ENCODE peak calls at places on chromosomes 12 and 14, in seven cellular contexts. One of them, this sample, is unnamed.

GRCh38 chr14:37172024-37172869 is at the start of gene SLC25A21:
- DNase-seq in neuronal stem cell: peak; percentile 61
- DNase-seq in GM23248: peak; percentile 84
- DNase-seq in astrocyte: peak; percentile 77
- DNase-seq in fibroblast of lung: peak; percentile 89
- DNase-seq in HCT116: peak; percentile 71
- DNase-seq in SK-N-SH: no peak
- DNase-seq in this sample: peak; percentile 85

GRCh38 chr14:102772781-102773570 is 4.3 kb upstream of the TRAF3 start:
- DNase-seq in GM23248: peak; percentile 16
- DNase-seq in neuronal stem cell: no peak
- DNase-seq in SK-N-SH: no peak
- DNase-seq in fibroblast of lung: peak; percentile 32
- DNase-seq in astrocyte: no peak
- DNase-seq in HCT116: no peak
- DNase-seq in this sample: peak; percentile 45

GRCh38 chr14:104976198-104977007 is 1.8 kb downstream of the AHNAK2 start:
- DNase-seq in GM23248: peak; percentile 88
- DNase-seq in SK-N-SH: peak; percentile 92
- DNase-seq in neuronal stem cell: peak; percentile 67
- DNase-seq in astrocyte: peak; percentile 25
- DNase-seq in fibroblast of lung: peak; percentile 79
- DNase-seq in HCT116: peak; percentile 70
- DNase-seq in this sample: peak; percentile 85

GRCh38 chr12:111033281-111034147 is 113.1 kb upstream of the MYL2 start:
- DNase-seq in neuronal stem cell: peak; percentile 36
- DNase-seq in GM23248: no peak
- DNase-seq in SK-N-SH: peak; percentile 85
- DNase-seq in fibroblast of lung: no peak
- DNase-seq in astrocyte: no peak
- DNase-seq in HCT116: no peak
- DNase-seq in this sample: peak; percentile 72

GRCh38 chr12:83434600-83434999 is 747.9 kb downstream of the TMTC2 start:
- DNase-seq in fibroblast of lung: peak; percentile 6
- DNase-seq in SK-N-SH: no peak
- DNase-seq in neuronal stem cell: no peak
- DNase-seq in astrocyte: no peak
- DNase-seq in HCT116: no peak
- DNase-seq in GM23248: peak; percentile 2
- DNase-seq in this sample: no peak

GRCh38 chr12:89051065-89051677 is 301.1 kb downstream of the DUSP6 start:
- DNase-seq in astrocyte: peak; percentile 44
- DNase-seq in SK-N-SH: peak; percentile 61
- DNase-seq in GM23248: peak; percentile 77
- DNase-seq in HCT116: peak; percentile 70
- DNase-seq in neuronal stem cell: peak; percentile 60
- DNase-seq in fibroblast of lung: peak; percentile 82
- DNase-seq in this sample: peak; percentile 72

GRCh38 chr14:106622200-106622745 is 1095.9 kb downstream of the TMEM121 start:
- DNase-seq in neuronal stem cell: no peak
- DNase-seq in SK-N-SH: no peak
- DNase-seq in HCT116: no peak
- DNase-seq in fibroblast of lung: no peak
- DNase-seq in astrocyte: no peak
- DNase-seq in GM23248: no peak
- DNase-seq in this sample: no peak

GRCh38 chr12:101570022-101570421 is 24.7 kb upstream of the MYBPC1 start:
- DNase-seq in astrocyte: peak; percentile 47
- DNase-seq in SK-N-SH: peak; percentile 4
- DNase-seq in GM23248: peak; percentile 54
- DNase-seq in HCT116: no peak
- DNase-seq in fibroblast of lung: peak; percentile 62
- DNase-seq in neuronal stem cell: no peak
- DNase-seq in this sample: peak; percentile 12

GRCh38 chr12:106027286-106027685 is 111.5 kb downstream of the NUAK1 start:
- DNase-seq in SK-N-SH: no peak
- DNase-seq in GM23248: no peak
- DNase-seq in neuronal stem cell: no peak
- DNase-seq in astrocyte: no peak
- DNase-seq in HCT116: no peak
- DNase-seq in fibroblast of lung: no peak
- DNase-seq in this sample: no peak

GRCh38 chr14:99232406-99233214 is 39.4 kb downstream of the BCL11B start:
- DNase-seq in HCT116: no peak
- DNase-seq in astrocyte: no peak
- DNase-seq in SK-N-SH: no peak
- DNase-seq in neuronal stem cell: no peak
- DNase-seq in GM23248: no peak
- DNase-seq in fibroblast of lung: no peak
- DNase-seq in this sample: no peak

GRCh38 chr14:104734051-104734587 is 10.1 kb downstream of the ADSS1 start:
- DNase-seq in GM23248: no peak
- DNase-seq in astrocyte: no peak
- DNase-seq in fibroblast of lung: no peak
- DNase-seq in HCT116: no peak
- DNase-seq in SK-N-SH: no peak
- DNase-seq in neuronal stem cell: no peak
- DNase-seq in this sample: no peak

GRCh38 chr14:59274991-59275391 is 86.5 kb downstream of the DAAM1 start:
- DNase-seq in SK-N-SH: no peak
- DNase-seq in GM23248: no peak
- DNase-seq in astrocyte: peak; percentile 39
- DNase-seq in HCT116: no peak
- DNase-seq in fibroblast of lung: no peak
- DNase-seq in neuronal stem cell: no peak
- DNase-seq in this sample: peak; percentile 47

GRCh38 chr12:83823386-83824045 is 1089.1 kb downstream of the SLC6A15 start:
- DNase-seq in HCT116: peak; percentile 44
- DNase-seq in SK-N-SH: peak; percentile 12
- DNase-seq in fibroblast of lung: peak; percentile 18
- DNase-seq in neuronal stem cell: peak; percentile 32
- DNase-seq in GM23248: peak; percentile 2
- DNase-seq in astrocyte: no peak
- DNase-seq in this sample: peak; percentile 90

GRCh38 chr14:35402323-35403084 is 2.0 kb downstream of the NFKBIA start:
- DNase-seq in fibroblast of lung: no peak
- DNase-seq in neuronal stem cell: no peak
- DNase-seq in astrocyte: no peak
- DNase-seq in GM23248: peak; percentile 50
- DNase-seq in HCT116: no peak
- DNase-seq in SK-N-SH: no peak
- DNase-seq in this sample: no peak

GRCh38 chr14:75150150-75150549 is 23.3 kb upstream of the NEK9 start:
- DNase-seq in fibroblast of lung: peak; percentile 10
- DNase-seq in GM23248: peak; percentile 30
- DNase-seq in neuronal stem cell: no peak
- DNase-seq in astrocyte: no peak
- DNase-seq in HCT116: no peak
- DNase-seq in SK-N-SH: no peak
- DNase-seq in this sample: no peak

GRCh38 chr12:78917513-78917912 is 52.9 kb downstream of the SYT1 start:
- DNase-seq in astrocyte: no peak
- DNase-seq in HCT116: no peak
- DNase-seq in neuronal stem cell: no peak
- DNase-seq in GM23248: no peak
- DNase-seq in fibroblast of lung: no peak
- DNase-seq in SK-N-SH: no peak
- DNase-seq in this sample: no peak

GRCh38 chr12:55847603-55848329 is 5.0 kb upstream of the MMP19 start:
- DNase-seq in HCT116: no peak
- DNase-seq in GM23248: peak; percentile 99
- DNase-seq in neuronal stem cell: no peak
- DNase-seq in astrocyte: peak; percentile 99
- DNase-seq in SK-N-SH: peak; percentile 89
- DNase-seq in fibroblast of lung: peak; percentile 100
- DNase-seq in this sample: no peak

GRCh38 chr12:88650715-88651114 is 70.4 kb upstream of the KITLG start:
- DNase-seq in fibroblast of lung: peak; percentile 55
- DNase-seq in HCT116: no peak
- DNase-seq in SK-N-SH: no peak
- DNase-seq in neuronal stem cell: no peak
- DNase-seq in astrocyte: peak; percentile 57
- DNase-seq in GM23248: peak; percentile 88
- DNase-seq in this sample: no peak

GRCh38 chr14:104209985-104210520 is 71.7 kb downstream of the KIF26A start:
- DNase-seq in HCT116: no peak
- DNase-seq in GM23248: no peak
- DNase-seq in SK-N-SH: no peak
- DNase-seq in neuronal stem cell: no peak
- DNase-seq in fibroblast of lung: no peak
- DNase-seq in astrocyte: no peak
- DNase-seq in this sample: no peak

GRCh38 chr14:23544511-23545447 is 6.8 kb downstream of the ZFHX2 start:
- DNase-seq in GM23248: peak; percentile 24
- DNase-seq in HCT116: no peak
- DNase-seq in astrocyte: no peak
- DNase-seq in neuronal stem cell: no peak
- DNase-seq in SK-N-SH: no peak
- DNase-seq in fibroblast of lung: no peak
- DNase-seq in this sample: peak; percentile 81

GRCh38 chr12:33988888-33989287 is 33.4 kb upstream of the ALG10 start:
- DNase-seq in neuronal stem cell: peak; percentile 1
- DNase-seq in fibroblast of lung: no peak
- DNase-seq in SK-N-SH: no peak
- DNase-seq in astrocyte: no peak
- DNase-seq in GM23248: no peak
- DNase-seq in HCT116: no peak
- DNase-seq in this sample: peak; percentile 7

DNA sequence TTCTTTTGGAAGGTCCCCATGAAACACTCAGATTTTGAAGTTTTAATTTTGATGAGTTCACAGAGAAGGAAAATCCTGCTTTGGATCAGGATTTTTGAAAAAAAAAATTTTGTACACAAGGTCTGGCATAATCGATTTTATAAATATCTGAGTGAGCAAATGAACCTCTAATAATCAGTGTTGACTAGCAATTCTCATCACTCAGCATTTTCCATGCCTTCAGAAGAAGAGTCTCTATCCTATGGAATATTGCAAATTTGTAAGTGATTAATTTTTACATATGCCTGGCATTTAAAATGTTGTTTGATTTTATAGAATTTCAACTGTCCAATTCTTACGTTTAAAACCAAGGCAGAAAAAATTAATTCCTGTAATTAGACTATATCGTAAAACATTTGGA is 30.5 kb upstream of the REP15 start:
- DNase-seq in neuronal stem cell: no peak
- DNase-seq in HCT116: no peak
- DNase-seq in GM23248: no peak
- DNase-seq in fibroblast of lung: no peak
- DNase-seq in SK-N-SH: no peak
- DNase-seq in astrocyte: no peak
- DNase-seq in this sample: no peak
- H3K4me2 ChIP-seq in neuronal stem cell: no peak overlapping the region
- H3K4me2 ChIP-seq in HCT116: no peak overlapping the region
- H3K4me2 ChIP-seq in GM23248: no peak overlapping the region
- H3K4me2 ChIP-seq in fibroblast of lung: no peak overlapping the region
- H3K4me2 ChIP-seq in SK-N-SH: no peak overlapping the region
- H3K4me2 ChIP-seq in astrocyte: no peak overlapping the region
- H3K4me2 ChIP-seq in this sample: no peak overlapping the region

GRCh38 chr14:76828339-76829015 is 2.3 kb downstream of the LRRC74A start:
- DNase-seq in HCT116: no peak
- DNase-seq in SK-N-SH: no peak
- DNase-seq in astrocyte: no peak
- DNase-seq in neuronal stem cell: no peak
- DNase-seq in fibroblast of lung: no peak
- DNase-seq in GM23248: no peak
- DNase-seq in this sample: no peak
- H3K4me3 ChIP-seq in HCT116: no peak overlapping the region
- H3K4me3 ChIP-seq in SK-N-SH: no peak overlapping the region
- H3K4me3 ChIP-seq in astrocyte: peak overlapping the region; percentile 10
- H3K4me3 ChIP-seq in neuronal stem cell: no peak overlapping the region
- H3K4me3 ChIP-seq in fibroblast of lung: no peak overlapping the region
- H3K4me3 ChIP-seq in GM23248: peak overlapping the region; percentile 66
- H3K4me3 ChIP-seq in this sample: no peak overlapping the region

DNA sequence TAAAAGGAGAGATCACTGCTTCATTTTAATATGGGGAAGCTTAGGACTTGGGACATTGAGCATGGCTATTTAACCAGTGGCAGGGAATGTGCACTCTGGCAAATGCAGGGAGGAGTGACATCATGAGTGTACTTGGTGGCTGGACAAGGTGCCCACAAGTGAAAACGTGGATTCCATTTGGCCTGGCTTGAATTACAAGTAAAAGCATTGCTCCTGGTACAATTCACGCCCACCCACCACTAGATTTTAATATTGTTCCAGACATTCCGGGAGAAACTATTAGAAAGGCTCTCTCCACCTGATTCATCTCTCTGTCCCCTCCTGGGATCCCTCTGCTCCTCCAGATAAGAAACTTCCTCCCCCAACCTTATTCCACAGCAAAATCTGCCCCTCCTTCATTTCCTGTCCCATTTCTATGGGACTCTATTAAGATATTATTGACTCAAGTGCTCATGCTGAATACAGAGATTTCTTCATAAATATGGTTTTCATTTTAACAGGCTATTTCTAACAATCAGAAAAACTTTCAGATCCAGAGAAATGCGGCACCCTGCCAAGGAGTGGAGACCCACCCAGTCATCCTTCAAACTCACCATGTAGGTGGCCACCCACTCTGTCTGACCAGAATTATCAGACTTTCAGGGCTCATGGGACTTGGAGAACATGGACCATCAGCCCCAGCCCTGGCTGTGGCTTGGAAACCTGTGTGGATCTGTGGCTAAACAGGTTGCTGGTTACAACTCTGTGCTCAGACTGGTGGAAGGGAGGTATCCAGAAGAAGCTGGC is 43.2 kb downstream of the SSPN start:
- DNase-seq in SK-N-SH: no peak
- DNase-seq in GM23248: peak; percentile 10
- DNase-seq in HCT116: no peak
- DNase-seq in neuronal stem cell: no peak
- DNase-seq in astrocyte: peak; percentile 71
- DNase-seq in fibroblast of lung: no peak
- DNase-seq in this sample: no peak
- H3K4me2 ChIP-seq in SK-N-SH: no peak overlapping the region
- H3K4me2 ChIP-seq in GM23248: peak overlapping the region; percentile 21
- H3K4me2 ChIP-seq in HCT116: no peak overlapping the region
- H3K4me2 ChIP-seq in neuronal stem cell: no peak overlapping the region
- H3K4me2 ChIP-seq in astrocyte: peak overlapping the region; percentile 76
- H3K4me2 ChIP-seq in fibroblast of lung: no peak overlapping the region
- H3K4me2 ChIP-seq in this sample: no peak overlapping the region

DNA sequence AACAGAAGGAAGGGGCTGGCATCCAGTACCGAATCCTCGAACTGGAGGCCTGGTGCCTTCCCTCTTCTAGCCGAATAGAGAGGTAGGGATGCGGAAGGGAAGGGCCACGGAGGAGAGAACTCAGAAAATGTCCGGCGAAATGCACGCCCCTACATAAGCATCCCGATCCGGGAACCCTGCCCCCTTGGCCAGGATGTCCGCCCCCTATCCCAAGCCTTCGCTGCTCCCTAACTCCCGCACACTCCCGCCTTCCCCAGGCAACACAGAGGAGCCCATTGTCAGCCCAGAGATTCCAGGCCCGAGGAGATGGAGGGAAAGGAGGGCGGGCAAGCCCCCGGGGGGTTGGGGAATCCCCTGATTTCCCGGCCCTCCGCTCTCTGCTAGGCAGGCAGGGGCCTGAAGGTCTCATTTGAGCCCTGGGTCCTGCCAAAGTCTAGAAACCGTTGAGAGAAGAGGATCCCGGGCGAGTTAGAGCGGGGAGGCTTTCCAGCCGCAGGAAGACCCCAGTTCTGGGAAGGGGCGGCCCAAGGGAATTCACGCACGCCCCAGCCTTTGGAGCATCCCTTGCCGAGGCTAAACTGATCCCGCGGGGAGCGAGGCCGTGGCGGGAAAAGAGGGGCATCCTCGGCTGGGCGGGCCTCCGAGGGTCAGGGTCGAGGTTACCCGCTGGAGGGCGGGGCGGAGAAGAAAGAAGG is 569 bp upstream of the ARHGEF40 start:
- DNase-seq in neuronal stem cell: peak; percentile 69
- DNase-seq in SK-N-SH: peak; percentile 77
- DNase-seq in GM23248: peak; percentile 64
- DNase-seq in fibroblast of lung: peak; percentile 23
- DNase-seq in HCT116: no peak
- DNase-seq in astrocyte: peak; percentile 23
- DNase-seq in this sample: peak; percentile 84
- H3K4me3 ChIP-seq in neuronal stem cell: peak overlapping the region; percentile 59
- H3K4me3 ChIP-seq in SK-N-SH: peak overlapping the region; percentile 81
- H3K4me3 ChIP-seq in GM23248: peak overlapping the region; percentile 87
- H3K4me3 ChIP-seq in fibroblast of lung: peak overlapping the region; percentile 40
- H3K4me3 ChIP-seq in HCT116: peak overlapping the region; percentile 74
- H3K4me3 ChIP-seq in astrocyte: peak overlapping the region; percentile 67
- H3K4me3 ChIP-seq in this sample: peak overlapping the region; percentile 75

This sample was measured in neural progenitor cell.